ENCODE peak calls at places on chromosomes 3 and 15, in ten cellular contexts. D is AML-193, S is GOT3, F is hypothalamus, E is pancreas, Y is fibroblast of lung, J is HepG2, R is AG09319, L is M059J, Q is RKO. Z is an unnamed sample.

GRCh38 chr3:175411405-175411804 is 552.3 kb downstream of the NAALADL2 start:
- DNase-seq in D (no peak), R (no peak), E (no peak), L (peak), Y (no peak), F (no peak), S (no peak), J (no peak), Q (no peak), Z (no peak)

GRCh38 chr3:184727357-184728060 is 15.6 kb upstream of the MAGEF1 start:
- DNase-seq in J (peak), R (no peak), D (peak), Y (peak), S (no peak), Q (peak), L (peak), E (no peak), F (peak), Z (no peak)

GRCh38 chr3:188832961-188833615 is 338.7 kb upstream of the TPRG1 start:
- DNase-seq in D (no peak), J (no peak), Q (no peak), F (no peak), Y (no peak), R (no peak), L (peak), E (no peak), S (no peak), Z (no peak)

GRCh38 chr15:60128000-60128376 is 123.9 kb downstream of the FOXB1 start:
- DNase-seq in Q (peak), S (no peak), Y (peak), D (no peak), J (no peak), F (no peak), L (peak), R (no peak), E (no peak), Z (no peak)

GRCh38 chr3:41075958-41076357 is 123.3 kb upstream of the CTNNB1 start:
- DNase-seq in J (peak), Q (peak), F (no peak), D (no peak), S (no peak), E (no peak), R (no peak), Y (no peak), L (no peak), Z (no peak)

GRCh38 chr15:29568840-29569532 is 253.3 kb downstream of the TJP1 start:
- DNase-seq in L (peak), F (no peak), Q (no peak), D (no peak), Y (peak), E (peak), S (no peak), R (no peak), J (peak), Z (no peak)

GRCh38 chr3:165389064-165389463 is 192.9 kb upstream of the SLITRK3 start:
- DNase-seq in E (no peak), Y (no peak), S (no peak), D (no peak), J (no peak), R (no peak), L (no peak), Q (no peak), F (no peak), Z (no peak)

GRCh38 chr15:69074011-69074842 is 59.7 kb downstream of the NOX5 start:
- DNase-seq in F (peak), J (peak), L (peak), E (peak), Q (peak), S (no peak), D (no peak), Y (peak), R (no peak), Z (peak)

GRCh38 chr3:188108703-188109412 is 45.1 kb upstream of the LPP start:
- DNase-seq in S (no peak), F (no peak), L (peak), Y (no peak), E (no peak), J (no peak), D (no peak), Q (no peak), R (no peak), Z (no peak)

GRCh38 chr3:179108091-179108490 is 36.5 kb upstream of the ZMAT3 start:
- DNase-seq in F (no peak), Q (peak), Y (peak), D (no peak), J (no peak), R (no peak), E (no peak), S (no peak), L (peak), Z (no peak)

GRCh38 chr15:75842722-75843617 is at the start of gene UBE2Q2:
- DNase-seq in L (peak), Q (peak), D (peak), S (peak), J (peak), E (peak), F (peak), Y (peak), R (peak), Z (peak)

GRCh38 chr3:141360888-141361598 is 7.3 kb upstream of the ZBTB38 start:
- DNase-seq in F (no peak), J (peak), S (no peak), L (peak), E (no peak), D (peak), Y (peak), Q (peak), R (peak), Z (no peak)

GRCh38 chr15:51965691-51966090 is 5.9 kb downstream of the LEO1 start:
- DNase-seq in Y (no peak), J (no peak), D (no peak), Q (no peak), E (no peak), L (no peak), F (no peak), R (no peak), S (no peak), Z (no peak)

GRCh38 chr15:31405200-31405929 is 78.7 kb downstream of the KLF13 start:
- DNase-seq in F (no peak), R (no peak), Y (peak), J (peak), E (no peak), L (peak), S (no peak), Q (no peak), D (peak), Z (no peak)

GRCh38 chr3:168620854-168621253 is 525.1 kb upstream of the GOLIM4 start:
- DNase-seq in L (peak), S (no peak), J (peak), R (no peak), F (peak), Q (peak), D (peak), E (no peak), Y (peak), Z (no peak)

GRCh38 chr3:167302710-167303109 is 77.4 kb downstream of the ZBBX start:
- DNase-seq in L (no peak), F (no peak), E (no peak), Y (no peak), S (no peak), J (no peak), R (no peak), D (no peak), Q (no peak), Z (no peak)

GRCh38 chr15:35289029-35289617 is 204.0 kb upstream of the NANOGP8 start:
- DNase-seq in D (peak), F (no peak), Q (peak), Y (peak), E (no peak), R (peak), J (peak), S (no peak), L (peak), Z (no peak)

GRCh38 chr3:127757979-127758378 is 64.3 kb downstream of the MGLL start:
- DNase-seq in Q (no peak), S (no peak), Y (no peak), F (no peak), R (no peak), L (no peak), D (no peak), J (no peak), E (no peak), Z (peak)

GRCh38 chr3:100697183-100697582 is 12.1 kb upstream of the TFG start:
- DNase-seq in L (no peak), D (no peak), F (no peak), J (no peak), S (no peak), Y (no peak), Q (no peak), E (no peak), R (no peak), Z (no peak)

GRCh38 chr3:157836022-157836421 is 270.2 kb downstream of the SHOX2 start:
- DNase-seq in J (no peak), S (no peak), F (no peak), Q (no peak), D (no peak), Y (no peak), R (no peak), L (no peak), E (no peak), Z (no peak)